ENCODE peak calls at places on chromosome 13, in seven cellular contexts. One of them, this sample, is unnamed.

GRCh38 chr13:98990701-98991100 is 12.8 kb upstream of the DOCK9 start:
- DNase-seq in GM23338: peak; percentile 65
- DNase-seq in uterus: no peak
- DNase-seq in hepatocyte: no peak
- DNase-seq in H9: no peak
- DNase-seq in CD8-positive, alpha-beta T cell: no peak
- DNase-seq in Peyer's patch: no peak
- DNase-seq in this sample: no peak

GRCh38 chr13:34391071-34391470 is 551.0 kb upstream of the NBEA start:
- DNase-seq in CD8-positive, alpha-beta T cell: no peak
- DNase-seq in uterus: no peak
- DNase-seq in Peyer's patch: no peak
- DNase-seq in H9: no peak
- DNase-seq in GM23338: no peak
- DNase-seq in hepatocyte: no peak
- DNase-seq in this sample: no peak

GRCh38 chr13:37884674-37885073 is 15.1 kb upstream of the TRPC4 start:
- DNase-seq in Peyer's patch: no peak
- DNase-seq in CD8-positive, alpha-beta T cell: no peak
- DNase-seq in uterus: no peak
- DNase-seq in GM23338: no peak
- DNase-seq in hepatocyte: no peak
- DNase-seq in H9: no peak
- DNase-seq in this sample: no peak

GRCh38 chr13:59483441-59484116 is 680.1 kb downstream of the DIAPH3 start:
- DNase-seq in Peyer's patch: no peak
- DNase-seq in hepatocyte: no peak
- DNase-seq in GM23338: peak; percentile 34
- DNase-seq in uterus: no peak
- DNase-seq in CD8-positive, alpha-beta T cell: no peak
- DNase-seq in H9: peak; percentile 43
- DNase-seq in this sample: no peak

GRCh38 chr13:23321534-23322241 is 111.8 kb downstream of the SACS start:
- DNase-seq in hepatocyte: peak; percentile 62
- DNase-seq in Peyer's patch: peak; percentile 48
- DNase-seq in GM23338: no peak
- DNase-seq in H9: no peak
- DNase-seq in CD8-positive, alpha-beta T cell: no peak
- DNase-seq in uterus: peak; percentile 56
- DNase-seq in this sample: peak; percentile 15

GRCh38 chr13:113901231-113901630 is 37.4 kb upstream of the GAS6 start:
- DNase-seq in hepatocyte: no peak
- DNase-seq in GM23338: no peak
- DNase-seq in uterus: peak; percentile 19
- DNase-seq in H9: no peak
- DNase-seq in Peyer's patch: no peak
- DNase-seq in CD8-positive, alpha-beta T cell: no peak
- DNase-seq in this sample: peak; percentile 38

GRCh38 chr13:94412870-94413269 is 66.6 kb downstream of the DCT start:
- DNase-seq in uterus: no peak
- DNase-seq in CD8-positive, alpha-beta T cell: no peak
- DNase-seq in GM23338: no peak
- DNase-seq in Peyer's patch: no peak
- DNase-seq in H9: no peak
- DNase-seq in hepatocyte: no peak
- DNase-seq in this sample: no peak

GRCh38 chr13:19089315-19089714 is 92.3 kb downstream of the TUBA3C start:
- DNase-seq in H9: no peak
- DNase-seq in Peyer's patch: no peak
- DNase-seq in hepatocyte: no peak
- DNase-seq in GM23338: no peak
- DNase-seq in CD8-positive, alpha-beta T cell: no peak
- DNase-seq in uterus: no peak
- DNase-seq in this sample: no peak

GRCh38 chr13:49791214-49791752 is 1.2 kb downstream of the KPNA3 start:
- DNase-seq in H9: no peak
- DNase-seq in uterus: no peak
- DNase-seq in Peyer's patch: peak; percentile 53
- DNase-seq in GM23338: peak; percentile 51
- DNase-seq in CD8-positive, alpha-beta T cell: peak; percentile 11
- DNase-seq in hepatocyte: peak; percentile 54
- DNase-seq in this sample: no peak

GRCh38 chr13:31772231-31772630 is 32.9 kb downstream of the RXFP2 start:
- DNase-seq in hepatocyte: no peak
- DNase-seq in Peyer's patch: no peak
- DNase-seq in H9: no peak
- DNase-seq in uterus: no peak
- DNase-seq in GM23338: no peak
- DNase-seq in CD8-positive, alpha-beta T cell: no peak
- DNase-seq in this sample: no peak

GRCh38 chr13:81133066-81133465 is 792.1 kb upstream of the SPRY2 start:
- DNase-seq in GM23338: no peak
- DNase-seq in uterus: no peak
- DNase-seq in H9: no peak
- DNase-seq in Peyer's patch: no peak
- DNase-seq in CD8-positive, alpha-beta T cell: no peak
- DNase-seq in hepatocyte: no peak
- DNase-seq in this sample: no peak

GRCh38 chr13:26784704-26785639 is 24.4 kb upstream of the GPR12 start:
- DNase-seq in CD8-positive, alpha-beta T cell: peak; percentile 13
- DNase-seq in Peyer's patch: peak; percentile 82
- DNase-seq in H9: peak; percentile 62
- DNase-seq in uterus: no peak
- DNase-seq in hepatocyte: no peak
- DNase-seq in GM23338: peak; percentile 53
- DNase-seq in this sample: no peak

GRCh38 chr13:111415765-111416164 is 95.3 kb downstream of the TEX29 start:
- DNase-seq in Peyer's patch: no peak
- DNase-seq in hepatocyte: no peak
- DNase-seq in CD8-positive, alpha-beta T cell: no peak
- DNase-seq in H9: no peak
- DNase-seq in GM23338: no peak
- DNase-seq in uterus: no peak
- DNase-seq in this sample: no peak

GRCh38 chr13:20461481-20461859 is 64.2 kb downstream of the CRYL1 start:
- DNase-seq in hepatocyte: no peak
- DNase-seq in Peyer's patch: no peak
- DNase-seq in H9: no peak
- DNase-seq in uterus: no peak
- DNase-seq in CD8-positive, alpha-beta T cell: no peak
- DNase-seq in GM23338: no peak
- DNase-seq in this sample: no peak
- H3K27ac ChIP-seq in hepatocyte: no peak overlapping the region
- H3K27ac ChIP-seq in Peyer's patch: no peak overlapping the region
- H3K27ac ChIP-seq in H9: no peak overlapping the region
- H3K27ac ChIP-seq in uterus: peak overlapping the region; percentile 26
- H3K27ac ChIP-seq in CD8-positive, alpha-beta T cell: no peak overlapping the region
- H3K27ac ChIP-seq in GM23338: no peak overlapping the region
- H3K27ac ChIP-seq in this sample: no peak overlapping the region

GRCh38 chr13:110018009-110018408 is 231.6 kb upstream of the IRS2 start:
- DNase-seq in H9: no peak
- DNase-seq in GM23338: no peak
- DNase-seq in uterus: no peak
- DNase-seq in CD8-positive, alpha-beta T cell: no peak
- DNase-seq in hepatocyte: no peak
- DNase-seq in Peyer's patch: no peak
- DNase-seq in this sample: no peak
- H3K4me1 ChIP-seq in H9: no peaks in the 10 kb centered on the region
- H3K4me1 ChIP-seq in GM23338: no peaks in the 10 kb centered on the region
- H3K4me1 ChIP-seq in uterus: no peaks in the 10 kb centered on the region
- H3K4me1 ChIP-seq in CD8-positive, alpha-beta T cell: no peaks in the 10 kb centered on the region
- H3K4me1 ChIP-seq in hepatocyte: peaks cover 14% of the 10 kb centered on the region
- H3K4me1 ChIP-seq in Peyer's patch: no peaks in the 10 kb centered on the region
- H3K4me1 ChIP-seq in this sample: peaks cover 16% of the 10 kb centered on the region

GRCh38 chr13:91813255-91813654 is 414.8 kb downstream of the GPC5 start:
- DNase-seq in CD8-positive, alpha-beta T cell: no peak
- DNase-seq in uterus: no peak
- DNase-seq in Peyer's patch: no peak
- DNase-seq in GM23338: no peak
- DNase-seq in H9: no peak
- DNase-seq in hepatocyte: peak; percentile 16
- DNase-seq in this sample: no peak

GRCh38 chr13:91817250-91817649 is 418.8 kb downstream of the GPC5 start:
- DNase-seq in Peyer's patch: no peak
- DNase-seq in H9: no peak
- DNase-seq in CD8-positive, alpha-beta T cell: no peak
- DNase-seq in uterus: no peak
- DNase-seq in GM23338: no peak
- DNase-seq in hepatocyte: peak; percentile 15
- DNase-seq in this sample: no peak
- TF ChIP-seq CTCF in Peyer's patch: no peak
- TF ChIP-seq CTCF in H9: no peak
- TF ChIP-seq CTCF in CD8-positive, alpha-beta T cell: no peak
- TF ChIP-seq CTCF in uterus: no peak
- TF ChIP-seq CTCF in GM23338: no peak
- TF ChIP-seq CTCF in hepatocyte: peak; percentile 53
- TF ChIP-seq CTCF in this sample: no peak

GRCh38 chr13:43309301-43309700 is 285.9 kb downstream of the DNAJC15 start:
- DNase-seq in hepatocyte: no peak
- DNase-seq in Peyer's patch: no peak
- DNase-seq in GM23338: no peak
- DNase-seq in CD8-positive, alpha-beta T cell: no peak
- DNase-seq in uterus: no peak
- DNase-seq in H9: no peak
- DNase-seq in this sample: no peak
- H3K27ac ChIP-seq in hepatocyte: no peak overlapping the region
- H3K27ac ChIP-seq in Peyer's patch: no peak overlapping the region
- H3K27ac ChIP-seq in GM23338: no peak overlapping the region
- H3K27ac ChIP-seq in CD8-positive, alpha-beta T cell: no peak overlapping the region
- H3K27ac ChIP-seq in uterus: no peak overlapping the region
- H3K27ac ChIP-seq in H9: no peak overlapping the region
- H3K27ac ChIP-seq in this sample: no peak overlapping the region

DNA sequence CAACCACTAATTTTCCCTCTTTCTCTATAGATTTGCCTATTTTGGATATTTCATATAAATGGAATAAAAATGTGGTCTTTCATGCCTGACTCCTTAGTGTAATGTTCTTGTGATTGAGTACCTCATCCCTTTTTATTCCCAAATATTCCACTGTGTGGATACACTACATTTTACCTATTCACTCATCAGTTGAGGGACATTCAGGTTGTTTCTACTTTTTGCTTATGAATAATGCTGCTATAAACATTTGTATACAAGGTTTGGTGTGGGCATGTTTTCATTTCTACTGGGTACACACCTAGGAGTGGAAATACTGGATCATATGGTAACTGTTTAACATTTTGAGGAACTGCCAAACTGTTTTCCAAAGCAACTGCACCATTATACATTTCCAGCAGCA is 5.1 kb upstream of the WBP4 start:
- DNase-seq in H9: no peak
- DNase-seq in hepatocyte: no peak
- DNase-seq in CD8-positive, alpha-beta T cell: no peak
- DNase-seq in uterus: no peak
- DNase-seq in GM23338: no peak
- DNase-seq in Peyer's patch: no peak
- DNase-seq in this sample: no peak
- H3K4me1 ChIP-seq in H9: no peaks in the 10 kb centered on the region
- H3K4me1 ChIP-seq in hepatocyte: peaks cover 43% of the 10 kb centered on the region
- H3K4me1 ChIP-seq in CD8-positive, alpha-beta T cell: peaks cover 18% of the 10 kb centered on the region
- H3K4me1 ChIP-seq in uterus: peaks cover 6% of the 10 kb centered on the region
- H3K4me1 ChIP-seq in GM23338: peaks cover 8% of the 10 kb centered on the region
- H3K4me1 ChIP-seq in Peyer's patch: no peaks in the 10 kb centered on the region
- H3K4me1 ChIP-seq in this sample: peaks cover 61% of the 10 kb centered on the region

DNA sequence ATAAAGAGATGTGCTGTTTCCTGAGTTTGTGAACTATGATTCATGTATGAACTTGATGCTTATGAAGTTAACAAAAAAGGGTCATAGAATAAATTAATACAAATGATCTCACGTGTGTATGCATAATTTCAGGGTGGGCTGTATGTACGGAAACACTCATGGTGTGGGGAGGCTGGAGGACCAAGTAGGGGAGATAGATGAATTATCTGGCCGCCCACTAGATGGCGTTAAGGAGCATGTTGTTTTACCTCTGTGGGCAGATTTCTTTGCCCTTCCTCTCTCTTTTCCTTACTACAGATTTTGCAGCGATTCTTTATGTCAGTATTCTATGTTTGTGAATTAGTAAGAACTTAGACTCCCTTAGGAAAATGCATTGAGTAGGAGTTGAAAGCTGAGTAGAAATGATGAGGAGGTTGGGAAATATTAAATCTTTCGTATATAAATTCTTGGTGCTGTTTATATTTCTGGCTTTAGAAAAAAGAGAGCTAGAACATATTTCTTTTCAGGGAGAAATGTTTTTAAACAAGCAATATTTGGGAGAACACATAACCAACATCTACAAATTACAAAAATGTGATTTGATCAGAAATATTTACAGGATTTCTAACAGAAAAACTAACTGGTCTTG is 47.4 kb upstream of the TMTC4 start:
- DNase-seq in H9: peak; percentile 56
- DNase-seq in GM23338: peak; percentile 80
- DNase-seq in uterus: no peak
- DNase-seq in CD8-positive, alpha-beta T cell: peak; percentile 57
- DNase-seq in Peyer's patch: peak; percentile 74
- DNase-seq in hepatocyte: peak; percentile 73
- DNase-seq in this sample: peak; percentile 59
- TF ChIP-seq CTCF in H9: peak; percentile 83
- TF ChIP-seq CTCF in GM23338: peak; percentile 78
- TF ChIP-seq CTCF in uterus: peak; percentile 23
- TF ChIP-seq CTCF in CD8-positive, alpha-beta T cell: peak; percentile 79
- TF ChIP-seq CTCF in Peyer's patch: peak; percentile 55
- TF ChIP-seq CTCF in hepatocyte: peak; percentile 63
- TF ChIP-seq CTCF in this sample: peak; percentile 12

GRCh38 chr13:69101841-69102240 is 1005.8 kb upstream of the ATXN8OS start:
- DNase-seq in Peyer's patch: no peak
- DNase-seq in uterus: no peak
- DNase-seq in H9: no peak
- DNase-seq in GM23338: no peak
- DNase-seq in CD8-positive, alpha-beta T cell: no peak
- DNase-seq in hepatocyte: no peak
- DNase-seq in this sample: no peak
- H3K27ac ChIP-seq in Peyer's patch: no peak overlapping the region
- H3K27ac ChIP-seq in uterus: no peak overlapping the region
- H3K27ac ChIP-seq in H9: no peak overlapping the region
- H3K27ac ChIP-seq in GM23338: no peak overlapping the region
- H3K27ac ChIP-seq in CD8-positive, alpha-beta T cell: no peak overlapping the region
- H3K27ac ChIP-seq in hepatocyte: no peak overlapping the region
- H3K27ac ChIP-seq in this sample: no peak overlapping the region

GRCh38 chr13:44024496-44025155 is 144.9 kb downstream of the LACC1 start:
- DNase-seq in CD8-positive, alpha-beta T cell: no peak
- DNase-seq in uterus: no peak
- DNase-seq in GM23338: no peak
- DNase-seq in Peyer's patch: no peak
- DNase-seq in H9: no peak
- DNase-seq in hepatocyte: no peak
- DNase-seq in this sample: no peak

GRCh38 chr13:44017756-44018309 is 138.1 kb downstream of the LACC1 start:
- DNase-seq in CD8-positive, alpha-beta T cell: no peak
- DNase-seq in Peyer's patch: no peak
- DNase-seq in hepatocyte: no peak
- DNase-seq in uterus: no peak
- DNase-seq in GM23338: no peak
- DNase-seq in H9: no peak
- DNase-seq in this sample: no peak

GRCh38 chr13:44026194-44026593 is 146.5 kb downstream of the LACC1 start:
- DNase-seq in H9: no peak
- DNase-seq in GM23338: peak; percentile 13
- DNase-seq in uterus: no peak
- DNase-seq in hepatocyte: no peak
- DNase-seq in CD8-positive, alpha-beta T cell: no peak
- DNase-seq in Peyer's patch: no peak
- DNase-seq in this sample: no peak

GRCh38 chr13:44022196-44022595 is 142.5 kb downstream of the LACC1 start:
- DNase-seq in GM23338: no peak
- DNase-seq in CD8-positive, alpha-beta T cell: no peak
- DNase-seq in Peyer's patch: no peak
- DNase-seq in uterus: no peak
- DNase-seq in H9: no peak
- DNase-seq in hepatocyte: no peak
- DNase-seq in this sample: no peak

GRCh38 chr13:44021422-44021821 is 141.7 kb downstream of the LACC1 start:
- DNase-seq in CD8-positive, alpha-beta T cell: no peak
- DNase-seq in uterus: no peak
- DNase-seq in H9: no peak
- DNase-seq in GM23338: no peak
- DNase-seq in Peyer's patch: no peak
- DNase-seq in hepatocyte: no peak
- DNase-seq in this sample: no peak
- H3K4me1 ChIP-seq in CD8-positive, alpha-beta T cell: no peaks in the 10 kb centered on the region
- H3K4me1 ChIP-seq in uterus: no peaks in the 10 kb centered on the region
- H3K4me1 ChIP-seq in H9: no peaks in the 10 kb centered on the region
- H3K4me1 ChIP-seq in GM23338: no peaks in the 10 kb centered on the region
- H3K4me1 ChIP-seq in Peyer's patch: no peaks in the 10 kb centered on the region
- H3K4me1 ChIP-seq in hepatocyte: no peaks in the 10 kb centered on the region
- H3K4me1 ChIP-seq in this sample: no peaks in the 10 kb centered on the region